ENCODE peak calls at places on chromosome 22, in six cellular contexts. G is GM12878, F is HepG2, B is A549, I is upper lobe of left lung, Z is K562. U is an unnamed sample. For H3K4me1, the result is how much of the 10 kb centered on the place peaks cover.

GRCh38 chr22:32589007-32589406 is 114.4 kb downstream of the FBXO7 start:
- ATAC-seq in I (no peak), Z (no peak), G (no peak), B (no peak), F (no peak), U (peak)

GRCh38 chr22:24564376-24565058 is 8.7 kb downstream of the SNRPD3 start:
- ATAC-seq in F (peak), G (no peak), B (no peak), Z (no peak), I (no peak), U (peak)

GRCh38 chr22:49350441-49351121 is 477.1 kb downstream of the BRD1 start:
- ATAC-seq in G (no peak), F (peak), B (no peak), Z (peak), I (no peak), U (no peak)

GRCh38 chr22:35489225-35489624 is 51.4 kb upstream of the RASD2 start:
- ATAC-seq in I (no peak), B (peak), F (no peak), Z (no peak), G (no peak), U (no peak)

GRCh38 chr22:37370306-37370979 is 56.8 kb downstream of the ELFN2 start:
- ATAC-seq in F (no peak), I (peak), Z (no peak), G (peak), B (no peak), U (peak)

GRCh38 chr22:49657275-49657973 is 170.2 kb downstream of the BRD1 start:
- ATAC-seq in Z (peak), F (no peak), G (peak), I (peak), B (no peak), U (peak)

GRCh38 chr22:24994070-24994763 is 41.7 kb downstream of the KIAA1671 start:
- ATAC-seq in B (peak), G (no peak), I (no peak), Z (no peak), F (no peak), U (no peak)

GRCh38 chr22:35612903-35613302 is 4.2 kb downstream of the MB start:
- ATAC-seq in Z (no peak), F (peak), I (no peak), B (no peak), G (no peak), U (no peak)

DNA sequence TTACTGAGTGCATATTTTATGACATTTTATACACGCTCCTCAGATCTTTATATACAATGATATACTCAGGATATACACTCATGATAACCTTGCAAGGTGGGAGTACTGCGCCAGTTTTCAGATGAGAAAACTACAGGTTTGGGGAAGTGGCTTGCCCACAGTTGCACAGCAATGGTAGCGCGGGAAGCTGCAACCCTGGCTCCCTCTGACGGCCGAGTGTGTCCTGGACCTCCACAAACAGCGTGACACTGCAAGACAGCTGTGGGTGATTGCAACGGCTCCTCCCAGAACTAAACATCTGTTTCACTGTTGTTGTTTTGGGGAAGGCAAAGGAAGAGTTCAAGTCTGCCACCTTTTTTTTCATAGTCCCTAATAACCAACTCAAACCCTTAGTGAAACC is 47.0 kb downstream of the PACSIN2 start:
- ATAC-seq in F (no peak), B (no peak), G (peak), Z (peak), I (peak), U (no peak)
- TF ChIP-seq CTCF in F (no peak), B (no peak), G (peak), Z (peak), I (no peak), U (peak)

GRCh38 chr22:44130076-44130711 is 50.5 kb upstream of the PARVG start:
- ATAC-seq in F (no peak), B (no peak), Z (no peak), I (no peak), G (no peak), U (no peak)
- TF ChIP-seq EP300 in F (no peak), B (no peak), Z (no peak), I (no peak), G (no peak), U (no peak)

GRCh38 chr22:40415531-40416266 is 45.3 kb downstream of the SGSM3 start:
- ATAC-seq in G (peak), Z (peak), F (no peak), B (no peak), I (peak), U (no peak)

GRCh38 chr22:40414306-40414705 is 43.9 kb downstream of the SGSM3 start:
- ATAC-seq in I (no peak), Z (no peak), B (no peak), G (peak), F (no peak), U (no peak)

GRCh38 chr22:40412441-40412840 is 42.0 kb downstream of the SGSM3 start:
- ATAC-seq in G (peak), Z (no peak), F (no peak), I (no peak), B (no peak), U (no peak)

GRCh38 chr22:40414838-40415505 is 44.6 kb downstream of the SGSM3 start:
- ATAC-seq in F (no peak), G (peak), B (peak), Z (no peak), I (peak), U (no peak)

GRCh38 chr22:40413873-40414272 is 43.5 kb downstream of the SGSM3 start:
- ATAC-seq in Z (no peak), G (peak), F (no peak), I (no peak), B (no peak), U (no peak)
- H3K4me1 ChIP-seq in Z (under half), G (under half), F (under half), I (under half), B (under half), U (under half)

DNA sequence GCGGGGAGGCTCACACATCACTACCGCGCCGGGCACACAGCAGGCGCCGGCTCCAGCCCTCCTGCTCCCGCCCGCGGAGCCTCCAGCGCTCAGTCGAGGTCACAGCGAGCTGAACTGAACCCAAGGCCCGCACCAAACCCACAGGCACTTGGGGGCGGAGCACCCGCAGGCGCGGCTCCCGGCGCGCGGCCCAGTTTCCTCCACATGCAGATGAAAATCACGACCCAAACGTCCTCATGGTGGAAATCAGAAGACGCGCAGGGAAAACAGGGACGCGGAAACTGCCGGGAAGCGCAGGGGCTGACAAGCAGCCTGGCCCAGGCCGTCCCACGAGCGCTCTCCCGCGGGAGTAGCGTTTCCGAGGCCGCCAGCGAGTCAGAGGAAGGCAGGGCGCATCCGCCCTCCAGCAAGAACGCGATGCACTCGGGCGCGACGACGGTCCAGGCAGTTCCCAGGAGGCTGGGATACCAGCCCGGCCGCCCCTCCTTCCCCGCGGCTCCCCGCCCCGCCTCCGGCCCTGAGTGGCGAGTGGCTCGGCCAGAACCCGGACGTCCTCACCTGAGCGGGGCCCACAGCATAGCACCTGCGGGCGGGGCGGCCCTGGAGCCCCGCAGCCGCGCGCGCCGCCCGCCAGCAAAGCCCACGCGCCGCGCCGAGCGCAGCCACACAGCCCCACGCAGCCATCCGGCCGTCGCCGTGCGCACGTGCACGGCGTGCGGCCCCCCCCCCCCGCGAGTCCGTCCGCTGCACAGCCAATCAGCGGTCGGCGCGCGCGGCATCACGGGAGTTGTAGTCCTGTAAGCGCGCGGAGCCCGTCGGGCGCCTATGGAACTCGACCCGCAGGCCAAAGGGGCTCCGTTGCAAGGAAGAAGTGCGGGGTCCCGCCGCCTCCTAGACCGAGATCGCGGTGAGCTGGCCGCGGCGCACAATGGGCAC is at the start of gene HDHD5:
- ATAC-seq in B (peak), I (peak), G (peak), Z (peak), F (peak), U (peak)
- TF ChIP-seq CTCF in B (no peak), I (no peak), G (no peak), Z (no peak), F (no peak), U (peak)

GRCh38 chr22:30968924-30969531 is at the start of gene TUG1:
- ATAC-seq in G (peak), Z (peak), B (peak), I (peak), F (peak), U (peak)
- TF ChIP-seq EP300 in G (no peak), Z (peak), B (no peak), I (no peak), F (no peak), U (no peak)

GRCh38 chr22:26675687-26676273 is 18.4 kb downstream of the MIAT start:
- ATAC-seq in F (no peak), Z (no peak), G (no peak), B (no peak), I (no peak), U (no peak)
- H3K4me1 ChIP-seq in F (under half), Z (under half), G (under half), B (under half), I (under half), U (under half)